ENCODE peak calls at places on chromosomes 6 and 20, in seven cellular contexts. X, J, G, Y, Q, A and W are unnamed samples.

GRCh38 chr6:130207979-130208649 is 14.6 kb downstream of the SAMD3 start:
- DNase-seq in X (no peak), J (no peak), Y (no peak), Q (no peak), G (no peak), A (no peak), W (no peak)

GRCh38 chr20:50595988-50596693 is 86.0 kb downstream of the PTPN1 start:
- DNase-seq in Y (no peak), X (no peak), G (no peak), Q (no peak), A (peak), J (no peak), W (no peak)

GRCh38 chr20:23156170-23156841 is 70.2 kb upstream of the CD93 start:
- DNase-seq in A (no peak), Y (peak), X (no peak), J (peak), Q (no peak), G (peak), W (no peak)

GRCh38 chr6:71527831-71528377 is 239.3 kb downstream of the OGFRL1 start:
- DNase-seq in Y (no peak), G (no peak), A (no peak), X (no peak), Q (no peak), J (no peak), W (no peak)

GRCh38 chr6:63899550-63899949 is 263.9 kb downstream of the PHF3 start:
- DNase-seq in X (no peak), J (peak), Y (peak), A (peak), G (no peak), Q (peak), W (no peak)

GRCh38 chr6:123967900-123968299 is 164.2 kb downstream of the NKAIN2 start:
- DNase-seq in Y (no peak), G (no peak), A (no peak), X (no peak), J (no peak), Q (no peak), W (no peak)

GRCh38 chr20:21509597-21510331 is 4.1 kb downstream of the NKX2-2 start:
- DNase-seq in Q (no peak), J (peak), G (no peak), Y (no peak), X (no peak), A (no peak), W (peak)

GRCh38 chr20:42118001-42118400 is 499.8 kb upstream of the CHD6 start:
- DNase-seq in X (no peak), J (no peak), Q (no peak), A (no peak), Y (no peak), G (no peak), W (no peak)

GRCh38 chr20:35180266-35180665 is 8.4 kb downstream of the PROCR start:
- DNase-seq in A (no peak), J (no peak), X (no peak), G (no peak), Y (no peak), Q (no peak), W (no peak)

GRCh38 chr6:42316390-42316970 is 98.8 kb upstream of the MRPS10 start:
- DNase-seq in A (peak), X (no peak), Y (peak), Q (no peak), G (no peak), J (peak), W (no peak)

GRCh38 chr6:169188051-169188863 is 65.4 kb downstream of the THBS2 start:
- DNase-seq in X (no peak), Q (no peak), J (peak), Y (peak), A (no peak), G (no peak), W (no peak)

GRCh38 chr20:34220581-34220980 is 20.6 kb upstream of the ASIP start:
- DNase-seq in A (no peak), J (peak), Y (peak), Q (no peak), G (no peak), X (no peak), W (no peak)

GRCh38 chr20:41408986-41409385 is 42.4 kb upstream of the EMILIN3 start:
- DNase-seq in Y (no peak), A (no peak), J (no peak), G (no peak), Q (peak), X (no peak), W (peak)

GRCh38 chr20:44736170-44737021 is 9.3 kb upstream of the KCNK15 start:
- DNase-seq in Q (peak), G (peak), X (peak), A (peak), J (peak), Y (peak), W (no peak)

GRCh38 chr20:32285621-32286334 is 8.3 kb downstream of the KIF3B start:
- DNase-seq in Y (peak), J (peak), Q (peak), A (peak), G (no peak), X (peak), W (no peak)

GRCh38 chr6:107418118-107418517 is 41.2 kb downstream of the PDSS2 start:
- DNase-seq in X (peak), G (no peak), A (no peak), J (peak), Q (peak), Y (peak), W (no peak)
- TF ChIP-seq EZH2phosphoT487 in X (no peak), G (no peak), A (no peak), J (no peak), Q (no peak), Y (no peak), W (no peak)

GRCh38 chr6:89144358-89145041 is 1.4 kb upstream of the PM20D2 start:
- DNase-seq in G (no peak), X (peak), A (no peak), Y (peak), J (no peak), Q (no peak), W (peak)

GRCh38 chr6:89148016-89148750 is 2.3 kb downstream of the PM20D2 start:
- DNase-seq in G (peak), Y (peak), J (peak), Q (no peak), X (no peak), A (no peak), W (no peak)

GRCh38 chr6:89146748-89147715 is 1.2 kb downstream of the PM20D2 start:
- DNase-seq in Q (peak), Y (peak), X (peak), A (peak), J (peak), G (peak), W (no peak)

GRCh38 chr6:89145962-89146747 is at the start of gene PM20D2:
- DNase-seq in A (peak), J (peak), Y (peak), X (peak), G (peak), Q (peak), W (peak)

GRCh38 chr6:89145461-89145961 is 344 bp upstream of the PM20D2 start:
- DNase-seq in Y (peak), A (peak), Q (peak), X (peak), G (no peak), J (peak), W (peak)
- TF ChIP-seq EZH2phosphoT487 in Y (no peak), A (no peak), Q (no peak), X (no peak), G (no peak), J (no peak), W (no peak)

DNA sequence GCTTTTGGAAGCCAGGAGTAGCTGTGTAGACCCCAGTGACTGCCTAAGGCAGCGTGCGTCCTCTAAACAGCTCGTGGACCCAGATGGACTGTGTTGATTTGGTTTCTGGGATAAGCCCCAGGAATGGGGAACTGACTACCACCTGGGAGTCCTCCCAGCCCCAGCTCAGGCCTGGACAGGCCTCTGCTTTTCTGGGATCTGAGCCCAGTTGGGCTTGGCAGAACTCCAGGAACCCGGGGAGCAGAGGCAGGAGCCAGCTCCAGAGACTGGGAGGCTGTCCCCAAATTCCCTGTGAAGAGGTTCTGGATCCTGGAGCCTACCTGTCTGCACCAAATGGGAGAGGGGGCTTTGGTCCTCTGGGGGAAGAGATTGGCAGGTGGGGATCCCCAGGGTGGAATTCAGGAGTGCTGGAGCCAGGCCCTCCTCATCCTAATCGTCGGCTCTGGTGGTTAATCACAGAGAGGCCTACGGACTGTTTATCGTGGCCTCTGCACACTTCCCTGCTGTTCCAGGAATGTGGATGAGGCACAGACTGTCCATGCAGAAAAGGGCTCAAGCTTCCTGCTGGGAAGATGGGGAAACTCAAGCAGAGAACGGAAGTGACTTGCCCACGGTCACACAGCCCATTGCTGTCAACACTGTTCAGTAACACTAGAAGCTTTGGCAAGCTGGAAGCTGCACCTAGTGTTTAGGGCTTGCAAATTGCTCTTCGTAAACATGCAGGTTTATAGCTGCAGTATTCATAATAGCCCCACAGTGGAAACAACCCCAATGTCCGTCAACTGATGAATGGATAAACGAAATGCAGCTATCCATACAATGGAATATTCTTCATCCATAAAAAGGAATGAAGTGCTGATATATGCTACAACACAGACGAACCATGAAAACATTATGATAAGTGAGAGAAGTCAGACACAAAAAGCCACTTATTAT is 100.6 kb downstream of the KCNB1 start:
- DNase-seq in Q (no peak), X (no peak), Y (peak), A (peak), G (peak), J (peak), W (peak)
- TF ChIP-seq EZH2phosphoT487 in Q (no peak), X (no peak), Y (no peak), A (no peak), G (no peak), J (no peak), W (no peak)

GRCh38 chr6:33877982-33878381 is 74.2 kb upstream of the MLN start:
- DNase-seq in X (no peak), Y (no peak), A (no peak), J (no peak), Q (no peak), G (no peak), W (no peak)

GRCh38 chr6:33874136-33874535 is 70.3 kb upstream of the MLN start:
- DNase-seq in Q (no peak), J (no peak), X (no peak), Y (no peak), A (no peak), G (no peak), W (no peak)

GRCh38 chr6:33875141-33875581 is 71.4 kb upstream of the MLN start:
- DNase-seq in A (no peak), X (no peak), Q (no peak), G (no peak), J (no peak), Y (no peak), W (no peak)

GRCh38 chr6:33878541-33878940 is 74.7 kb upstream of the MLN start:
- DNase-seq in Y (no peak), A (no peak), G (no peak), J (no peak), X (no peak), Q (no peak), W (no peak)

GRCh38 chr6:33875696-33876095 is 71.9 kb upstream of the MLN start:
- DNase-seq in A (no peak), G (no peak), X (no peak), Q (no peak), Y (no peak), J (peak), W (peak)
- TF ChIP-seq EZH2phosphoT487 in A (no peak), G (no peak), X (no peak), Q (no peak), Y (no peak), J (no peak), W (no peak)

GRCh38 chr6:45479834-45480696 is 102.3 kb upstream of the SUPT3H start:
- DNase-seq in Q (no peak), G (no peak), A (peak), J (peak), Y (no peak), X (no peak), W (no peak)

GRCh38 chr6:45477785-45478184 is 100.1 kb upstream of the SUPT3H start:
- DNase-seq in Q (no peak), Y (no peak), A (no peak), G (no peak), J (no peak), X (no peak), W (no peak)

GRCh38 chr6:45477278-45477677 is 99.5 kb upstream of the SUPT3H start:
- DNase-seq in A (no peak), Y (no peak), X (no peak), J (no peak), Q (no peak), G (no peak), W (no peak)

GRCh38 chr6:45476341-45476740 is 98.6 kb upstream of the SUPT3H start:
- DNase-seq in Y (no peak), X (no peak), Q (no peak), A (no peak), G (no peak), J (no peak), W (no peak)

DNA sequence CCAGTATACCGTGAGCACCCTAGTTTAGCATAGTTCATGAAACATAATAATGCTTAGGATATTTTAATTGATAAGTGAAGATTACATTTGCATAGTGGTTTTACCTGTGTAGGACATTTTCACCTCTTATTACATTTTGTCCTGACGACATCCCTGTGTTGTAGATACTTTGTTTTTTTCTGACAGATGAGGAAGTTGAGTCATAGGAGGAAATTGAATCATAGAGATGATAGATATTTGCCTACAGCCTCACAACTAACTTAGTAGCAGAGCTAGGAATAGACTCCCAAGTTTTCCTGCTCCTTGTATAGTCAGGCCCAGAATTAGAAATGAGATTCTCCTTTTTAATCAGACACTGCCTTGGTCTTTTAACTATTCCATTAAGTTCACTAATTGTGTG is 100.5 kb upstream of the SUPT3H start:
- DNase-seq in Q (no peak), X (no peak), J (peak), Y (peak), G (no peak), A (no peak), W (no peak)
- TF ChIP-seq EZH2phosphoT487 in Q (no peak), X (no peak), J (no peak), Y (no peak), G (no peak), A (no peak), W (no peak)

GRCh38 chr6:148457137-148457842 is 114.7 kb downstream of the SASH1 start:
- DNase-seq in Q (no peak), G (no peak), A (no peak), Y (peak), X (no peak), J (peak), W (no peak)
- TF ChIP-seq EZH2phosphoT487 in Q (no peak), G (no peak), A (no peak), Y (no peak), X (no peak), J (peak), W (no peak)

DNA sequence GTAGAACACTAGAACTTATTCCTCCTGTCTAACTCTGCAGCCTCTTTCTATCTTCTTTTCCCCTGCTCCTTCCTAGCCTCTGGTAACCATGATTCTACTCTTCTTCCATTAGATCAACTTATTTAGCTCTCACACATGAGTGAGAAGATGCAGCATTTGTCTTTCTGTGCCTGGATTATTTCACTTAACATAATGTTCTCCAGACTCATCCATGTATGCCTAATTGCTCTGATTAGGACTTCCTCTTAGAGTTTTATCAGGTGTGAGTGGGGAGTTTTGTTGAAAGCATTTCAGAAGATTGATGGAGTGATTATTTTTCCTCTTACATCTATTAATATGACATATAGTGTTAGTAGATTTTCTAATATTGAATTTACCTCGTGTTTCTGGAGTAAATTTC is 140.4 kb downstream of the CDKAL1 start:
- DNase-seq in A (no peak), X (no peak), G (no peak), Y (no peak), Q (no peak), J (no peak), W (peak)
- TF ChIP-seq EZH2phosphoT487 in A (no peak), X (no peak), G (no peak), Y (no peak), Q (no peak), J (no peak), W (no peak)